ENCODE peak calls at places on chromosomes 12 and 14, in nine cellular contexts. One of them, this sample, is unnamed.

GRCh38 chr14:50619569-50620141 is 48.5 kb downstream of the SAV1 start:
- DNase-seq in ovary: no peak
- DNase-seq in testis: no peak
- DNase-seq in transverse colon: no peak
- DNase-seq in adrenal gland: no peak
- DNase-seq in neuronal stem cell: no peak
- DNase-seq in K562: peak; percentile 31
- DNase-seq in neural progenitor cell: peak; percentile 22
- DNase-seq in naive thymus-derived CD4-positive, alpha-beta T cell: no peak
- DNase-seq in this sample: peak; percentile 62

GRCh38 chr12:3698218-3698974 is 54.5 kb downstream of the CRACR2A start:
- DNase-seq in K562: no peak
- DNase-seq in adrenal gland: no peak
- DNase-seq in testis: peak; percentile 42
- DNase-seq in neuronal stem cell: no peak
- DNase-seq in naive thymus-derived CD4-positive, alpha-beta T cell: no peak
- DNase-seq in transverse colon: no peak
- DNase-seq in neural progenitor cell: peak; percentile 48
- DNase-seq in ovary: peak; percentile 28
- DNase-seq in this sample: no peak

GRCh38 chr12:115456946-115457689 is 773.1 kb upstream of the TBX3 start:
- DNase-seq in ovary: no peak
- DNase-seq in naive thymus-derived CD4-positive, alpha-beta T cell: no peak
- DNase-seq in adrenal gland: no peak
- DNase-seq in K562: no peak
- DNase-seq in testis: no peak
- DNase-seq in transverse colon: no peak
- DNase-seq in neural progenitor cell: peak; percentile 67
- DNase-seq in neuronal stem cell: no peak
- DNase-seq in this sample: no peak

GRCh38 chr14:64838656-64839055 is 41.1 kb downstream of the SPTB start:
- DNase-seq in adrenal gland: no peak
- DNase-seq in testis: no peak
- DNase-seq in neuronal stem cell: no peak
- DNase-seq in naive thymus-derived CD4-positive, alpha-beta T cell: no peak
- DNase-seq in neural progenitor cell: no peak
- DNase-seq in transverse colon: no peak
- DNase-seq in K562: no peak
- DNase-seq in ovary: no peak
- DNase-seq in this sample: no peak

GRCh38 chr14:38592764-38593442 is 337.0 kb upstream of the CLEC14A start:
- DNase-seq in adrenal gland: no peak
- DNase-seq in testis: no peak
- DNase-seq in naive thymus-derived CD4-positive, alpha-beta T cell: no peak
- DNase-seq in ovary: no peak
- DNase-seq in neural progenitor cell: no peak
- DNase-seq in neuronal stem cell: no peak
- DNase-seq in K562: no peak
- DNase-seq in transverse colon: no peak
- DNase-seq in this sample: no peak

GRCh38 chr14:103108749-103109207 is 14.3 kb downstream of the EXOC3L4 start:
- DNase-seq in K562: peak; percentile 60
- DNase-seq in adrenal gland: no peak
- DNase-seq in ovary: no peak
- DNase-seq in neuronal stem cell: no peak
- DNase-seq in neural progenitor cell: no peak
- DNase-seq in testis: no peak
- DNase-seq in transverse colon: peak; percentile 66
- DNase-seq in naive thymus-derived CD4-positive, alpha-beta T cell: no peak
- DNase-seq in this sample: no peak

GRCh38 chr12:49674318-49674985 is 32.8 kb downstream of the FMNL3 start:
- DNase-seq in naive thymus-derived CD4-positive, alpha-beta T cell: no peak
- DNase-seq in adrenal gland: no peak
- DNase-seq in ovary: no peak
- DNase-seq in testis: no peak
- DNase-seq in transverse colon: no peak
- DNase-seq in neural progenitor cell: no peak
- DNase-seq in neuronal stem cell: no peak
- DNase-seq in K562: no peak
- DNase-seq in this sample: no peak

GRCh38 chr14:39230416-39230815 is 3.3 kb upstream of the MIA2 start:
- DNase-seq in adrenal gland: no peak
- DNase-seq in ovary: no peak
- DNase-seq in neuronal stem cell: no peak
- DNase-seq in neural progenitor cell: no peak
- DNase-seq in naive thymus-derived CD4-positive, alpha-beta T cell: no peak
- DNase-seq in transverse colon: no peak
- DNase-seq in K562: peak; percentile 19
- DNase-seq in testis: no peak
- DNase-seq in this sample: no peak

GRCh38 chr14:71169028-71169427 is 261.8 kb downstream of the PCNX1 start:
- DNase-seq in transverse colon: no peak
- DNase-seq in naive thymus-derived CD4-positive, alpha-beta T cell: no peak
- DNase-seq in K562: peak; percentile 8
- DNase-seq in neural progenitor cell: no peak
- DNase-seq in testis: peak; percentile 36
- DNase-seq in ovary: no peak
- DNase-seq in adrenal gland: no peak
- DNase-seq in neuronal stem cell: no peak
- DNase-seq in this sample: peak; percentile 32

GRCh38 chr12:99476956-99477355 is 170.6 kb upstream of the GARIN6 start:
- DNase-seq in testis: no peak
- DNase-seq in adrenal gland: no peak
- DNase-seq in transverse colon: no peak
- DNase-seq in neuronal stem cell: no peak
- DNase-seq in neural progenitor cell: no peak
- DNase-seq in naive thymus-derived CD4-positive, alpha-beta T cell: no peak
- DNase-seq in K562: no peak
- DNase-seq in ovary: no peak
- DNase-seq in this sample: no peak

GRCh38 chr12:116018282-116018681 is 259.2 kb downstream of the MED13L start:
- DNase-seq in K562: no peak
- DNase-seq in transverse colon: no peak
- DNase-seq in ovary: no peak
- DNase-seq in testis: no peak
- DNase-seq in adrenal gland: no peak
- DNase-seq in neural progenitor cell: no peak
- DNase-seq in naive thymus-derived CD4-positive, alpha-beta T cell: no peak
- DNase-seq in neuronal stem cell: no peak
- DNase-seq in this sample: no peak

GRCh38 chr12:3199551-3200031 is 122.4 kb downstream of the TSPAN9 start:
- DNase-seq in neural progenitor cell: peak; percentile 69
- DNase-seq in neuronal stem cell: peak; percentile 45
- DNase-seq in naive thymus-derived CD4-positive, alpha-beta T cell: no peak
- DNase-seq in K562: no peak
- DNase-seq in ovary: peak; percentile 50
- DNase-seq in transverse colon: no peak
- DNase-seq in testis: peak; percentile 42
- DNase-seq in adrenal gland: no peak
- DNase-seq in this sample: peak; percentile 70

GRCh38 chr14:49484180-49484579 is 102.0 kb downstream of the RPS29 start:
- DNase-seq in transverse colon: no peak
- DNase-seq in naive thymus-derived CD4-positive, alpha-beta T cell: no peak
- DNase-seq in neuronal stem cell: no peak
- DNase-seq in testis: no peak
- DNase-seq in ovary: no peak
- DNase-seq in neural progenitor cell: no peak
- DNase-seq in adrenal gland: no peak
- DNase-seq in K562: no peak
- DNase-seq in this sample: no peak

GRCh38 chr12:23771230-23771949 is 178.1 kb downstream of the SOX5 start:
- DNase-seq in neural progenitor cell: peak; percentile 9
- DNase-seq in neuronal stem cell: no peak
- DNase-seq in ovary: no peak
- DNase-seq in testis: peak; percentile 26
- DNase-seq in transverse colon: no peak
- DNase-seq in adrenal gland: no peak
- DNase-seq in K562: no peak
- DNase-seq in naive thymus-derived CD4-positive, alpha-beta T cell: no peak
- DNase-seq in this sample: no peak

GRCh38 chr12:12019881-12020280 is 50.9 kb upstream of the BCL2L14 start:
- DNase-seq in transverse colon: no peak
- DNase-seq in testis: no peak
- DNase-seq in neuronal stem cell: no peak
- DNase-seq in adrenal gland: no peak
- DNase-seq in K562: no peak
- DNase-seq in neural progenitor cell: no peak
- DNase-seq in naive thymus-derived CD4-positive, alpha-beta T cell: no peak
- DNase-seq in ovary: no peak
- DNase-seq in this sample: no peak

GRCh38 chr14:54252072-54252730 is 144.6 kb upstream of the CDKN3 start:
- DNase-seq in K562: no peak
- DNase-seq in testis: no peak
- DNase-seq in ovary: no peak
- DNase-seq in naive thymus-derived CD4-positive, alpha-beta T cell: no peak
- DNase-seq in neural progenitor cell: no peak
- DNase-seq in transverse colon: no peak
- DNase-seq in neuronal stem cell: no peak
- DNase-seq in adrenal gland: no peak
- DNase-seq in this sample: no peak

DNA sequence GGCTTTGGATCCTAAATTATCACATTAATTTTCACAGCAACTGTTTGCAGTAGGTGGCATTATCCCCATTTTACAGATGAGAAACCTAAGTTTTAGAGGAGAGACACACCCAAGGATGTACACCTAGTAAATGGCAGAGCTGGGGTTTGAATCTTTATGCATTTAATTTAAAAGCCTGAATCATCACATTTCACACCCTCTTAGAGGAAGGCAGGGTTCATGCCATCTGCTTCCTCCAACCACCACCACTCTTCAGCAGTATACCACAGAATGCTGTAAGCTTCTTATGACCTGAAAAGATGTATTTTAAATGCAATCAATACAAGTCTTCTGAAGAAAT is 90.3 kb downstream of the CRADD start:
- DNase-seq in neuronal stem cell: no peak
- DNase-seq in K562: no peak
- DNase-seq in transverse colon: no peak
- DNase-seq in neural progenitor cell: no peak
- DNase-seq in ovary: no peak
- DNase-seq in naive thymus-derived CD4-positive, alpha-beta T cell: no peak
- DNase-seq in testis: no peak
- DNase-seq in adrenal gland: no peak
- DNase-seq in this sample: peak; percentile 26
- H3K27ac ChIP-seq in neuronal stem cell: no peak overlapping the region
- H3K27ac ChIP-seq in K562: no peak overlapping the region
- H3K27ac ChIP-seq in transverse colon: peak overlapping the region; percentile 27
- H3K27ac ChIP-seq in neural progenitor cell: no peak overlapping the region
- H3K27ac ChIP-seq in ovary: no peak overlapping the region
- H3K27ac ChIP-seq in naive thymus-derived CD4-positive, alpha-beta T cell: no peak overlapping the region
- H3K27ac ChIP-seq in testis: no peak overlapping the region
- H3K27ac ChIP-seq in adrenal gland: peak overlapping the region; percentile 57
- H3K27ac ChIP-seq in this sample: no peak overlapping the region

DNA sequence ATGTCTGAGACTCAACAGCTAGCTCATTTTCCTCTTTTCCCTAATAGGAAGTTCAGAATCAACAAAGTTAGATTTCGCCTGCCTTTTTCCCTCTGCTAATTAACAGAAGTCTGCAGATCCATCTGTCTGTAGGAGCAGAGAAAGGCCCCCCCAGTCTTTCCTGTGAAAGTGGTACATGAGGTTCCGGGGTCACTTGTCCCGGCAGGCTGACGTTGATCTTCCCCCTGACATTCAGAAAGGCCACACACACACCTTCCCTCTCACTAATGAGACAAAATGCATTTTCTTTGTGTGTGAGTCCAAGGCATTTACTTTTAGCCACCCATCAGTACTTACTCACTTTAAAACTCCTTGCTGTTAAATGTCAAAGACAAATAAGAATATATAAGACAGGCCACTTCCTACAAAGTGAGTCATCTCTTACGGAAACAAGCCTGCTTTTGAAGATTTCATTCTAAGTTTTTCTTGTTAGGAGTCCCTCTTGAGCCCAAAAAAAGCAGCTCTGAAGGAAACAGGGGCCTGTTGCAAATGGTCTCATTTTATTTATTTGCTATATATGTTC is 138.7 kb downstream of the TTC7B start:
- DNase-seq in testis: no peak
- DNase-seq in neural progenitor cell: no peak
- DNase-seq in K562: no peak
- DNase-seq in neuronal stem cell: no peak
- DNase-seq in naive thymus-derived CD4-positive, alpha-beta T cell: no peak
- DNase-seq in adrenal gland: no peak
- DNase-seq in transverse colon: no peak
- DNase-seq in ovary: no peak
- DNase-seq in this sample: no peak
- H3K4me3 ChIP-seq in testis: no peak overlapping the region
- H3K4me3 ChIP-seq in neural progenitor cell: no peak overlapping the region
- H3K4me3 ChIP-seq in K562: no peak overlapping the region
- H3K4me3 ChIP-seq in neuronal stem cell: no peak overlapping the region
- H3K4me3 ChIP-seq in naive thymus-derived CD4-positive, alpha-beta T cell: no peak overlapping the region
- H3K4me3 ChIP-seq in adrenal gland: no peak overlapping the region
- H3K4me3 ChIP-seq in transverse colon: no peak overlapping the region
- H3K4me3 ChIP-seq in ovary: no peak overlapping the region
- H3K4me3 ChIP-seq in this sample: no peak overlapping the region

GRCh38 chr14:89408907-89409675 is 7.9 kb downstream of the FOXN3 start:
- DNase-seq in K562: no peak
- DNase-seq in adrenal gland: no peak
- DNase-seq in ovary: no peak
- DNase-seq in neural progenitor cell: no peak
- DNase-seq in neuronal stem cell: no peak
- DNase-seq in testis: no peak
- DNase-seq in naive thymus-derived CD4-positive, alpha-beta T cell: no peak
- DNase-seq in transverse colon: no peak
- DNase-seq in this sample: no peak

GRCh38 chr14:89406941-89407340 is 10.1 kb downstream of the FOXN3 start:
- DNase-seq in transverse colon: no peak
- DNase-seq in testis: no peak
- DNase-seq in K562: no peak
- DNase-seq in naive thymus-derived CD4-positive, alpha-beta T cell: no peak
- DNase-seq in ovary: no peak
- DNase-seq in adrenal gland: no peak
- DNase-seq in neuronal stem cell: no peak
- DNase-seq in neural progenitor cell: no peak
- DNase-seq in this sample: no peak

GRCh38 chr14:89402363-89402762 is 14.7 kb downstream of the FOXN3 start:
- DNase-seq in neuronal stem cell: no peak
- DNase-seq in neural progenitor cell: no peak
- DNase-seq in K562: no peak
- DNase-seq in adrenal gland: no peak
- DNase-seq in transverse colon: no peak
- DNase-seq in testis: no peak
- DNase-seq in naive thymus-derived CD4-positive, alpha-beta T cell: no peak
- DNase-seq in ovary: no peak
- DNase-seq in this sample: no peak

GRCh38 chr14:89407856-89408255 is 9.2 kb downstream of the FOXN3 start:
- DNase-seq in neural progenitor cell: no peak
- DNase-seq in transverse colon: no peak
- DNase-seq in neuronal stem cell: no peak
- DNase-seq in K562: no peak
- DNase-seq in ovary: no peak
- DNase-seq in testis: no peak
- DNase-seq in adrenal gland: no peak
- DNase-seq in naive thymus-derived CD4-positive, alpha-beta T cell: no peak
- DNase-seq in this sample: no peak

GRCh38 chr14:89405712-89406111 is 11.3 kb downstream of the FOXN3 start:
- DNase-seq in adrenal gland: no peak
- DNase-seq in neuronal stem cell: no peak
- DNase-seq in K562: no peak
- DNase-seq in naive thymus-derived CD4-positive, alpha-beta T cell: no peak
- DNase-seq in ovary: no peak
- DNase-seq in neural progenitor cell: no peak
- DNase-seq in transverse colon: no peak
- DNase-seq in testis: no peak
- DNase-seq in this sample: no peak
- H3K27ac ChIP-seq in adrenal gland: no peak overlapping the region
- H3K27ac ChIP-seq in neuronal stem cell: no peak overlapping the region
- H3K27ac ChIP-seq in K562: no peak overlapping the region
- H3K27ac ChIP-seq in naive thymus-derived CD4-positive, alpha-beta T cell: no peak overlapping the region
- H3K27ac ChIP-seq in ovary: no peak overlapping the region
- H3K27ac ChIP-seq in neural progenitor cell: no peak overlapping the region
- H3K27ac ChIP-seq in transverse colon: no peak overlapping the region
- H3K27ac ChIP-seq in testis: no peak overlapping the region
- H3K27ac ChIP-seq in this sample: no peak overlapping the region

GRCh38 chr14:76990084-76990483 is 38.4 kb downstream of the IRF2BPL start:
- DNase-seq in adrenal gland: no peak
- DNase-seq in K562: no peak
- DNase-seq in naive thymus-derived CD4-positive, alpha-beta T cell: no peak
- DNase-seq in neural progenitor cell: no peak
- DNase-seq in neuronal stem cell: no peak
- DNase-seq in transverse colon: no peak
- DNase-seq in testis: no peak
- DNase-seq in ovary: no peak
- DNase-seq in this sample: no peak
- H3K4me3 ChIP-seq in adrenal gland: no peak overlapping the region
- H3K4me3 ChIP-seq in K562: no peak overlapping the region
- H3K4me3 ChIP-seq in naive thymus-derived CD4-positive, alpha-beta T cell: no peak overlapping the region
- H3K4me3 ChIP-seq in neural progenitor cell: no peak overlapping the region
- H3K4me3 ChIP-seq in neuronal stem cell: no peak overlapping the region
- H3K4me3 ChIP-seq in transverse colon: no peak overlapping the region
- H3K4me3 ChIP-seq in testis: no peak overlapping the region
- H3K4me3 ChIP-seq in ovary: no peak overlapping the region
- H3K4me3 ChIP-seq in this sample: no peak overlapping the region